ENCODE peak calls at places on chromosome X, in four cellular contexts. B, I, T and V are unnamed samples.

GRCh38 chrX:109155161-109155560 is 326.7 kb downstream of the GUCY2F start:
- DNase-seq in B (no peak), I (no peak), T (no peak), V (no peak)

GRCh38 chrX:121322159-121322558 is 274.7 kb downstream of the GLUD2 start:
- DNase-seq in B (no peak), I (no peak), T (no peak), V (no peak)

GRCh38 chrX:11429543-11430085 is 136.4 kb downstream of the AMELX start:
- DNase-seq in B (no peak), I (no peak), T (no peak), V (no peak)

GRCh38 chrX:3820170-3820569 is 106.7 kb upstream of the PRKX start:
- DNase-seq in B (no peak), I (peak; percentile 36), T (no peak), V (no peak)

GRCh38 chrX:17595456-17596035 is 141.7 kb upstream of the SCML1 start:
- DNase-seq in B (no peak), I (no peak), T (no peak), V (no peak)

GRCh38 chrX:2538016-2538415 is 37.2 kb upstream of the DHRSX start:
- DNase-seq in B (no peak), I (no peak), T (peak; percentile 18), V (no peak)

GRCh38 chrX:45748443-45748842 is 547.8 kb upstream of the DIPK2B start:
- DNase-seq in B (no peak), I (no peak), T (no peak), V (no peak)

GRCh38 chrX:139202742-139203410 is 327.7 kb upstream of the F9 start:
- DNase-seq in B (no peak), I (peak; percentile 20), T (no peak), V (no peak)

GRCh38 chrX:95716841-95717240 is 967.8 kb upstream of the DIAPH2 start:
- DNase-seq in B (no peak), I (no peak), T (no peak), V (no peak)

GRCh38 chrX:49754238-49754857 is 58.6 kb upstream of the PAGE1 start:
- DNase-seq in B (peak; percentile 4), I (peak; percentile 71), T (no peak), V (peak; percentile 10)

GRCh38 chrX:132433001-132433400 is 55.8 kb downstream of the MBNL3 start:
- DNase-seq in B (no peak), I (no peak), T (no peak), V (no peak)

GRCh38 chrX:17440836-17441235 is 65.8 kb downstream of the NHS start:
- DNase-seq in B (no peak), I (no peak), T (no peak), V (no peak)

DNA sequence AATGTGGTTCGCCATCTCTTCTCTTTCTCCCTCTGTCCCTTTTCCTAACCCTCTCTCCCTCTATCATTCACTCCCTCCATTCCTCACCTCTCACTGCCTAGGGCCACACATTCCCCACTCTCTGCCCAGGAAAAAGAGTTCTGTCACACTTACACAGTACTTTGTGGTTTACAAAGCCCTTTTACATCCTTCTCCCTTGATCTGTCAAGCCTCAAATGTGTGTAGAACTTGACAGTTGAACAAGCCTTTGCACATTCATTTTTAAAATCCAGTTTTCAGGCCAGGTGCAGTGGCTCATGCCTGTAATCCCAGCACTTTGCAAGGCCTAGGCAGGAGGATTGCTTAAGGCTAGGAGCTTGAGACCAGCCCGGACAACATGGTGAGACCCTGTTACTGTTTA is 156.3 kb downstream of the VSIG4 start:
- DNase-seq in B (no peak), I (no peak), T (no peak), V (no peak)
- H3K9me3 ChIP-seq in B (no peaks in the 10 kb centered on the region), I (no peaks in the 10 kb centered on the region), T (no peaks in the 10 kb centered on the region), V (no peaks in the 10 kb centered on the region)

GRCh38 chrX:67721321-67721720 is 177.5 kb downstream of the AR start:
- DNase-seq in B (no peak), I (no peak), T (no peak), V (no peak)
- H3K9me3 ChIP-seq in B (no peaks in the 10 kb centered on the region), I (no peaks in the 10 kb centered on the region), T (no peaks in the 10 kb centered on the region), V (no peaks in the 10 kb centered on the region)

DNA sequence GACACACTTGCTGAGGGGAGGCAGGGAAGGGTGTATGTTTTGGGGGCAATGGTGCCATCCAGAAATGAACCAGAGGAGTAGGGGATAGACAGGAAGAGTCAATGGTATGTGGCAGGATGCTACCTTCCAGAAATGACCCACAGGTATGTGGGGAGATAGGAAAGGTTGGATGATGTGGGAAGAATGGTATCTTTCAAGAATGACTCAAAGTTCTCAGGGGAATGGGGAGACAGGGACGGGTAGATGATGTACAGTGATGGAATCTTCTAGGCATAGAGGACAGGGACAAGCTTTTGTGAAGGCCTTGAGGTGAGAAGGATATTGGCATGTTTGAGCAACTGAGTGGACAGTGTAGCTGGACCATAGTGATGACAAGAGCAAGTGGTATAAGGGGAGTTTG is 64.9 kb downstream of the MAOA start:
- DNase-seq in B (no peak), I (no peak), T (no peak), V (no peak)
- H3K9me3 ChIP-seq in B (no peaks in the 10 kb centered on the region), I (no peaks in the 10 kb centered on the region), T (peaks cover 11% of the 10 kb centered on the region), V (no peaks in the 10 kb centered on the region)

DNA sequence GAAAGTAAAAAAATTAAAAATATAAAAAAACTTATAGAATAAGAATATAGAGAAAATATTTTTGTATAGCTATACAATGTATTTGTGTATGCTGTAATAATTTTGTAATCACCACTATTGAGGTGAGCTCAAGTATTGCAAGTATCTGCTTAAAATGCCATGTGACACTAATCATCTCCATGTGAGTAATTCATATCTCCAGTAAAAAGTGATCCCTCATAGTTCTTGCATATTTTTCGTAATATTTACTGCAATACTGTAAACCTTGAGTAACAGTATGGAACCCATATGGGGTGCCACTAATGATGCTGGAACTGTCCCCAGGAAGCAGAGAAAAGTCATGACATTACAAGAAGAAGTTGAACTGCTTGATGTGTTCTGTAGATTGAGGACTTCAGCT is 43.2 kb upstream of the HUWE1 start:
- DNase-seq in B (no peak), I (no peak), T (no peak), V (no peak)
- H3K9me3 ChIP-seq in B (no peaks in the 10 kb centered on the region), I (no peaks in the 10 kb centered on the region), T (no peaks in the 10 kb centered on the region), V (no peaks in the 10 kb centered on the region)